ENCODE peak calls at places on chromosomes 4 and X, in six cellular contexts. S is fibroblast of the conjunctiva, P is uterus, G is NCI-H345, T is HS-27A, O is amniotic stem cell. D is an unnamed sample.

GRCh38 chrX:790780-791360 is 160.3 kb downstream of the SHOX start:
- DNase-seq in P (no peak), T (no peak), G (no peak), O (no peak), S (no peak), D (no peak)

GRCh38 chrX:120791013-120791643 is 84.5 kb downstream of the CT47B1 start:
- DNase-seq in P (peak), G (no peak), O (peak), T (no peak), S (peak), D (no peak)

GRCh38 chrX:18668059-18668458 is 3.8 kb downstream of the RS1 start:
- DNase-seq in P (no peak), S (no peak), O (no peak), G (peak), T (no peak), D (no peak)

GRCh38 chr4:121307441-121308327 is 73.1 kb downstream of the QRFPR start:
- DNase-seq in P (no peak), S (peak), T (peak), G (peak), O (no peak), D (peak)

GRCh38 chr4:1379801-1380331 is 26.4 kb downstream of the NKX1-1 start:
- DNase-seq in T (no peak), O (no peak), S (no peak), P (no peak), G (no peak), D (no peak)

GRCh38 chr4:180617203-180617602 is 1626.0 kb upstream of the TENM3 start:
- DNase-seq in T (no peak), S (no peak), O (no peak), G (no peak), P (no peak), D (no peak)

GRCh38 chr4:140256335-140256734 is 102.4 kb upstream of the MAML3 start:
- DNase-seq in G (no peak), P (no peak), T (peak), O (no peak), S (no peak), D (no peak)

GRCh38 chr4:84803720-84804119 is 162.8 kb downstream of the WDFY3 start:
- DNase-seq in S (no peak), P (no peak), T (no peak), O (no peak), G (no peak), D (no peak)

GRCh38 chr4:15653864-15654391 is 1.2 kb downstream of the FBXL5 start:
- DNase-seq in T (no peak), O (no peak), G (peak), S (peak), P (no peak), D (no peak)

GRCh38 chrX:107728342-107729099 is 47.1 kb downstream of the TSC22D3 start:
- DNase-seq in P (no peak), T (no peak), O (no peak), G (no peak), S (no peak), D (no peak)

GRCh38 chr4:68732653-68733466 is 62.4 kb upstream of the UGT2B15 start:
- DNase-seq in G (no peak), T (no peak), P (no peak), S (no peak), O (no peak), D (no peak)

GRCh38 chr4:2250003-2250763 is 8.3 kb upstream of the HAUS3 start:
- DNase-seq in S (no peak), T (no peak), P (peak), G (no peak), O (no peak), D (no peak)

GRCh38 chr4:98653890-98654867 is 4.2 kb downstream of the TSPAN5 start:
- DNase-seq in O (peak), P (peak), G (no peak), S (peak), T (peak), D (peak)

GRCh38 chrX:12779534-12779933 is 11.7 kb upstream of the PRPS2 start:
- DNase-seq in G (no peak), S (no peak), O (no peak), P (no peak), T (no peak), D (no peak)

GRCh38 chrX:23509256-23509655 is 158.0 kb upstream of the PRDX4 start:
- DNase-seq in T (no peak), S (no peak), G (no peak), P (no peak), O (no peak), D (no peak)

GRCh38 chr4:109972786-109973528 is 60.3 kb downstream of the EGF start:
- DNase-seq in T (no peak), G (no peak), S (no peak), O (no peak), P (no peak), D (no peak)

GRCh38 chr4:15805583-15806517 is 27.7 kb downstream of the CD38 start:
- DNase-seq in S (peak), T (peak), O (no peak), P (no peak), G (peak), D (peak)

GRCh38 chr4:25948051-25948450 is 34.0 kb downstream of the SMIM20 start:
- DNase-seq in G (no peak), O (no peak), P (no peak), T (no peak), S (no peak), D (no peak)

GRCh38 chr4:10872833-10873517 is 188.4 kb upstream of the CLNK start:
- DNase-seq in T (no peak), S (no peak), G (no peak), P (no peak), O (no peak), D (peak)

GRCh38 chrX:106168107-106168506 is at the start of gene PWWP3B:
- DNase-seq in S (peak), G (no peak), O (no peak), T (no peak), P (peak), D (peak)

GRCh38 chrX:15594371-15594770 is 6.4 kb downstream of the ACE2 start:
- DNase-seq in O (no peak), S (no peak), P (no peak), G (no peak), T (no peak), D (no peak)

GRCh38 chr4:66160606-66161005 is 490.3 kb upstream of the EPHA5 start:
- DNase-seq in P (no peak), G (no peak), T (no peak), S (no peak), O (peak), D (no peak)

GRCh38 chrX:123311486-123311885 is 127.4 kb downstream of the GRIA3 start:
- DNase-seq in S (no peak), P (no peak), G (no peak), T (no peak), O (no peak), D (no peak)

GRCh38 chr4:7399433-7400234 is 35.1 kb downstream of the PSAPL1 start:
- DNase-seq in G (no peak), P (no peak), O (no peak), S (no peak), T (no peak), D (no peak)

GRCh38 chrX:155896512-155896911 is 15.4 kb downstream of the VAMP7 start:
- DNase-seq in S (no peak), O (no peak), P (no peak), G (no peak), T (no peak), D (no peak)

GRCh38 chr4:122602277-122603142 is 18.4 kb downstream of the IL21 start:
- DNase-seq in S (peak), P (no peak), T (no peak), G (no peak), O (peak), D (peak)

GRCh38 chr4:173511787-173512361 is 18.2 kb downstream of the HAND2 start:
- DNase-seq in S (no peak), P (peak), O (no peak), G (no peak), T (no peak), D (no peak)

GRCh38 chrX:115233497-115234219 is at the start of gene LRCH2:
- DNase-seq in O (no peak), S (peak), T (no peak), G (peak), P (peak), D (peak)

GRCh38 chrX:141467442-141467841 is 117.1 kb downstream of the SPANXA1 start:
- DNase-seq in G (no peak), S (no peak), O (no peak), P (no peak), T (no peak), D (no peak)

GRCh38 chr4:21884615-21885014 is 64.0 kb downstream of the KCNIP4 start:
- DNase-seq in O (no peak), S (no peak), T (no peak), P (no peak), G (no peak), D (no peak)

GRCh38 chrX:40581333-40581910 is 652 bp downstream of the ATP6AP2 start:
- DNase-seq in P (no peak), O (no peak), G (no peak), T (no peak), S (no peak), D (no peak)

GRCh38 chr4:154526151-154526550 is 24.0 kb downstream of the PLRG1 start:
- DNase-seq in T (no peak), O (no peak), P (no peak), S (no peak), G (no peak), D (no peak)

GRCh38 chrX:18893536-18893935 is 90.4 kb downstream of the PHKA2 start:
- DNase-seq in S (no peak), G (no peak), O (no peak), T (no peak), P (no peak), D (no peak)

D was measured in astrocyte of the cerebellum.